ENCODE peak calls at places on chromosomes 2 and 18, in eight cellular contexts. One of them, this sample, is unnamed.

GRCh38 chr2:47072018-47072691 is 83.0 kb downstream of the STPG4 start:
- DNase-seq in OCI-LY7: no peak
- DNase-seq in GM23338: peak; percentile 70
- DNase-seq in GM23248: peak; percentile 99
- DNase-seq in HCT116: no peak
- DNase-seq in neural progenitor cell: peak; percentile 70
- DNase-seq in SK-N-SH: peak; percentile 92
- DNase-seq in PC-3: no peak
- DNase-seq in this sample: no peak

GRCh38 chr2:158315000-158315399 is 141.6 kb downstream of the CCDC148 start:
- DNase-seq in OCI-LY7: no peak
- DNase-seq in GM23338: no peak
- DNase-seq in GM23248: no peak
- DNase-seq in HCT116: no peak
- DNase-seq in neural progenitor cell: no peak
- DNase-seq in SK-N-SH: no peak
- DNase-seq in PC-3: no peak
- DNase-seq in this sample: no peak

GRCh38 chr2:188629890-188630483 is 338.3 kb downstream of the GULP1 start:
- DNase-seq in OCI-LY7: no peak
- DNase-seq in GM23338: no peak
- DNase-seq in GM23248: peak; percentile 11
- DNase-seq in HCT116: no peak
- DNase-seq in neural progenitor cell: peak; percentile 3
- DNase-seq in SK-N-SH: no peak
- DNase-seq in PC-3: no peak
- DNase-seq in this sample: no peak

GRCh38 chr2:110904410-110905148 is 172.2 kb downstream of the ACOXL start:
- DNase-seq in OCI-LY7: no peak
- DNase-seq in GM23338: peak; percentile 54
- DNase-seq in GM23248: no peak
- DNase-seq in HCT116: no peak
- DNase-seq in neural progenitor cell: peak; percentile 32
- DNase-seq in SK-N-SH: no peak
- DNase-seq in PC-3: no peak
- DNase-seq in this sample: no peak

GRCh38 chr2:128746356-128746755 is 427.7 kb upstream of the HS6ST1 start:
- DNase-seq in OCI-LY7: no peak
- DNase-seq in GM23338: no peak
- DNase-seq in GM23248: no peak
- DNase-seq in HCT116: no peak
- DNase-seq in neural progenitor cell: no peak
- DNase-seq in SK-N-SH: no peak
- DNase-seq in PC-3: no peak
- DNase-seq in this sample: no peak

GRCh38 chr2:24409700-24410556 is 49.6 kb upstream of the ITSN2 start:
- DNase-seq in OCI-LY7: peak; percentile 76
- DNase-seq in GM23338: peak; percentile 87
- DNase-seq in GM23248: peak; percentile 82
- DNase-seq in HCT116: peak; percentile 67
- DNase-seq in neural progenitor cell: peak; percentile 81
- DNase-seq in SK-N-SH: peak; percentile 83
- DNase-seq in PC-3: peak; percentile 82
- DNase-seq in this sample: peak; percentile 64

GRCh38 chr2:121489284-121489683 is 41.4 kb upstream of the RNU4ATAC start:
- DNase-seq in OCI-LY7: no peak
- DNase-seq in GM23338: no peak
- DNase-seq in GM23248: no peak
- DNase-seq in HCT116: no peak
- DNase-seq in neural progenitor cell: no peak
- DNase-seq in SK-N-SH: no peak
- DNase-seq in PC-3: peak; percentile 54
- DNase-seq in this sample: peak; percentile 63

GRCh38 chr18:8744656-8745055 is 39.3 kb downstream of the MTCL1 start:
- DNase-seq in OCI-LY7: peak; percentile 95
- DNase-seq in GM23338: no peak
- DNase-seq in GM23248: no peak
- DNase-seq in HCT116: no peak
- DNase-seq in neural progenitor cell: no peak
- DNase-seq in SK-N-SH: no peak
- DNase-seq in PC-3: no peak
- DNase-seq in this sample: no peak

GRCh38 chr2:236177967-236178909 is 10.1 kb upstream of the GBX2 start:
- DNase-seq in OCI-LY7: no peak
- DNase-seq in GM23338: peak; percentile 85
- DNase-seq in GM23248: peak; percentile 77
- DNase-seq in HCT116: peak; percentile 56
- DNase-seq in neural progenitor cell: peak; percentile 90
- DNase-seq in SK-N-SH: peak; percentile 93
- DNase-seq in PC-3: peak; percentile 80
- DNase-seq in this sample: peak; percentile 8

GRCh38 chr2:164700390-164700789 is 79.1 kb upstream of the GRB14 start:
- DNase-seq in OCI-LY7: no peak
- DNase-seq in GM23338: no peak
- DNase-seq in GM23248: peak; percentile 35
- DNase-seq in HCT116: no peak
- DNase-seq in neural progenitor cell: no peak
- DNase-seq in SK-N-SH: no peak
- DNase-seq in PC-3: no peak
- DNase-seq in this sample: no peak

GRCh38 chr2:74553892-74554820 is at the start of the genes DOK1 and LOXL3:
- DNase-seq in OCI-LY7: peak; percentile 78
- DNase-seq in GM23338: peak; percentile 95
- DNase-seq in GM23248: peak; percentile 92
- DNase-seq in HCT116: no peak
- DNase-seq in neural progenitor cell: peak; percentile 96
- DNase-seq in SK-N-SH: peak; percentile 98
- DNase-seq in PC-3: peak; percentile 36
- DNase-seq in this sample: peak; percentile 81

GRCh38 chr2:218569038-218569431 is 396 bp downstream of the CNOT9 start:
- DNase-seq in OCI-LY7: peak; percentile 61
- DNase-seq in GM23338: peak; percentile 83
- DNase-seq in GM23248: peak; percentile 90
- DNase-seq in HCT116: peak; percentile 23
- DNase-seq in neural progenitor cell: peak; percentile 79
- DNase-seq in SK-N-SH: peak; percentile 55
- DNase-seq in PC-3: peak; percentile 42
- DNase-seq in this sample: peak; percentile 72

GRCh38 chr2:112343827-112344585 is 68.6 kb downstream of the ZC3H6 start:
- DNase-seq in OCI-LY7: peak; percentile 2
- DNase-seq in GM23338: peak; percentile 6
- DNase-seq in GM23248: peak; percentile 20
- DNase-seq in HCT116: no peak
- DNase-seq in neural progenitor cell: no peak
- DNase-seq in SK-N-SH: no peak
- DNase-seq in PC-3: no peak
- DNase-seq in this sample: peak; percentile 30

GRCh38 chr2:166651080-166651675 is 157.1 kb upstream of the SCN7A start:
- DNase-seq in OCI-LY7: no peak
- DNase-seq in GM23338: no peak
- DNase-seq in GM23248: no peak
- DNase-seq in HCT116: no peak
- DNase-seq in neural progenitor cell: no peak
- DNase-seq in SK-N-SH: no peak
- DNase-seq in PC-3: peak; percentile 75
- DNase-seq in this sample: no peak

GRCh38 chr18:22634464-22634863 is 216.7 kb upstream of the CTAGE1 start:
- DNase-seq in OCI-LY7: no peak
- DNase-seq in GM23338: peak; percentile 11
- DNase-seq in GM23248: no peak
- DNase-seq in HCT116: no peak
- DNase-seq in neural progenitor cell: no peak
- DNase-seq in SK-N-SH: no peak
- DNase-seq in PC-3: no peak
- DNase-seq in this sample: no peak

GRCh38 chr2:10173258-10174005 is 50.9 kb downstream of the RRM2 start:
- DNase-seq in OCI-LY7: no peak
- DNase-seq in GM23338: no peak
- DNase-seq in GM23248: no peak
- DNase-seq in HCT116: no peak
- DNase-seq in neural progenitor cell: no peak
- DNase-seq in SK-N-SH: no peak
- DNase-seq in PC-3: no peak
- DNase-seq in this sample: no peak

GRCh38 chr18:68467966-68468365 is 246.9 kb downstream of the TMX3 start:
- DNase-seq in OCI-LY7: no peak
- DNase-seq in GM23338: no peak
- DNase-seq in GM23248: no peak
- DNase-seq in HCT116: no peak
- DNase-seq in neural progenitor cell: no peak
- DNase-seq in SK-N-SH: peak; percentile 17
- DNase-seq in PC-3: no peak
- DNase-seq in this sample: peak; percentile 86

GRCh38 chr2:237693281-237694039 is 66.1 kb downstream of the LRRFIP1 start:
- DNase-seq in OCI-LY7: peak; percentile 45
- DNase-seq in GM23338: no peak
- DNase-seq in GM23248: peak; percentile 87
- DNase-seq in HCT116: no peak
- DNase-seq in neural progenitor cell: no peak
- DNase-seq in SK-N-SH: no peak
- DNase-seq in PC-3: peak; percentile 73
- DNase-seq in this sample: no peak

GRCh38 chr2:204542967-204543608 is 2.2 kb upstream of the PARD3B start:
- DNase-seq in OCI-LY7: no peak
- DNase-seq in GM23338: no peak
- DNase-seq in GM23248: peak; percentile 26
- DNase-seq in HCT116: no peak
- DNase-seq in neural progenitor cell: no peak
- DNase-seq in SK-N-SH: no peak
- DNase-seq in PC-3: no peak
- DNase-seq in this sample: no peak

GRCh38 chr2:121974919-121975654 is 219.6 kb downstream of the TSN start:
- DNase-seq in OCI-LY7: peak; percentile 86
- DNase-seq in GM23338: peak; percentile 97
- DNase-seq in GM23248: peak; percentile 85
- DNase-seq in HCT116: peak; percentile 73
- DNase-seq in neural progenitor cell: peak; percentile 94
- DNase-seq in SK-N-SH: peak; percentile 74
- DNase-seq in PC-3: peak; percentile 91
- DNase-seq in this sample: peak; percentile 89

GRCh38 chr18:59208602-59209001 is 11.4 kb upstream of the GRP start:
- DNase-seq in OCI-LY7: no peak
- DNase-seq in GM23338: no peak
- DNase-seq in GM23248: no peak
- DNase-seq in HCT116: no peak
- DNase-seq in neural progenitor cell: no peak
- DNase-seq in SK-N-SH: no peak
- DNase-seq in PC-3: peak; percentile 65
- DNase-seq in this sample: no peak

GRCh38 chr2:157839162-157839801 is 36.8 kb downstream of the ACVR1 start:
- DNase-seq in OCI-LY7: no peak
- DNase-seq in GM23338: peak; percentile 96
- DNase-seq in GM23248: peak; percentile 56
- DNase-seq in HCT116: no peak
- DNase-seq in neural progenitor cell: peak; percentile 95
- DNase-seq in SK-N-SH: peak; percentile 63
- DNase-seq in PC-3: peak; percentile 32
- DNase-seq in this sample: no peak

GRCh38 chr18:40911582-40912254 is 1043.3 kb upstream of the PIK3C3 start:
- DNase-seq in OCI-LY7: no peak
- DNase-seq in GM23338: no peak
- DNase-seq in GM23248: peak; percentile 55
- DNase-seq in HCT116: no peak
- DNase-seq in neural progenitor cell: no peak
- DNase-seq in SK-N-SH: no peak
- DNase-seq in PC-3: peak; percentile 34
- DNase-seq in this sample: no peak

GRCh38 chr18:46754188-46754587 is 2.7 kb downstream of the ST8SIA5 start:
- DNase-seq in OCI-LY7: peak; percentile 8
- DNase-seq in GM23338: no peak
- DNase-seq in GM23248: no peak
- DNase-seq in HCT116: no peak
- DNase-seq in neural progenitor cell: no peak
- DNase-seq in SK-N-SH: no peak
- DNase-seq in PC-3: no peak
- DNase-seq in this sample: peak; percentile 44

GRCh38 chr2:55165567-55165966 is 66.5 kb downstream of the CLHC1 start:
- DNase-seq in OCI-LY7: no peak
- DNase-seq in GM23338: no peak
- DNase-seq in GM23248: peak; percentile 89
- DNase-seq in HCT116: no peak
- DNase-seq in neural progenitor cell: no peak
- DNase-seq in SK-N-SH: no peak
- DNase-seq in PC-3: no peak
- DNase-seq in this sample: no peak

GRCh38 chr2:216012133-216012829 is 1.1 kb downstream of the MREG start:
- DNase-seq in OCI-LY7: peak; percentile 7
- DNase-seq in GM23338: no peak
- DNase-seq in GM23248: peak; percentile 79
- DNase-seq in HCT116: no peak
- DNase-seq in neural progenitor cell: no peak
- DNase-seq in SK-N-SH: peak; percentile 59
- DNase-seq in PC-3: peak; percentile 77
- DNase-seq in this sample: no peak

GRCh38 chr18:29711931-29712330 is 1330.6 kb downstream of the DSC3 start:
- DNase-seq in OCI-LY7: no peak
- DNase-seq in GM23338: peak; percentile 91
- DNase-seq in GM23248: no peak
- DNase-seq in HCT116: no peak
- DNase-seq in neural progenitor cell: no peak
- DNase-seq in SK-N-SH: no peak
- DNase-seq in PC-3: no peak
- DNase-seq in this sample: no peak

GRCh38 chr2:63048367-63049171 is 2.1 kb upstream of the OTX1 start:
- DNase-seq in OCI-LY7: no peak
- DNase-seq in GM23338: peak; percentile 79
- DNase-seq in GM23248: no peak
- DNase-seq in HCT116: no peak
- DNase-seq in neural progenitor cell: peak; percentile 82
- DNase-seq in SK-N-SH: peak; percentile 63
- DNase-seq in PC-3: no peak
- DNase-seq in this sample: no peak
- H2AFZ ChIP-seq in OCI-LY7: no peak overlapping the region
- H2AFZ ChIP-seq in GM23338: peak overlapping the region; percentile 54
- H2AFZ ChIP-seq in GM23248: no peak overlapping the region
- H2AFZ ChIP-seq in HCT116: no peak overlapping the region
- H2AFZ ChIP-seq in neural progenitor cell: no peak overlapping the region
- H2AFZ ChIP-seq in SK-N-SH: no peak overlapping the region
- H2AFZ ChIP-seq in PC-3: no peak overlapping the region
- H2AFZ ChIP-seq in this sample: no peak overlapping the region

GRCh38 chr18:31250902-31251301 is 67.1 kb upstream of the DSG1 start:
- DNase-seq in OCI-LY7: no peak
- DNase-seq in GM23338: no peak
- DNase-seq in GM23248: no peak
- DNase-seq in HCT116: no peak
- DNase-seq in neural progenitor cell: no peak
- DNase-seq in SK-N-SH: no peak
- DNase-seq in PC-3: no peak
- DNase-seq in this sample: no peak
- TF ChIP-seq EZH2phosphoT487 in OCI-LY7: no peak
- TF ChIP-seq EZH2phosphoT487 in GM23338: no peak
- TF ChIP-seq EZH2phosphoT487 in GM23248: no peak
- TF ChIP-seq EZH2phosphoT487 in HCT116: no peak
- TF ChIP-seq EZH2phosphoT487 in neural progenitor cell: no peak
- TF ChIP-seq EZH2phosphoT487 in SK-N-SH: no peak
- TF ChIP-seq EZH2phosphoT487 in PC-3: no peak
- TF ChIP-seq EZH2phosphoT487 in this sample: no peak

GRCh38 chr18:67200665-67201064 is 315.9 kb downstream of the DSEL start:
- DNase-seq in OCI-LY7: no peak
- DNase-seq in GM23338: no peak
- DNase-seq in GM23248: no peak
- DNase-seq in HCT116: no peak
- DNase-seq in neural progenitor cell: no peak
- DNase-seq in SK-N-SH: no peak
- DNase-seq in PC-3: no peak
- DNase-seq in this sample: no peak
- H2AFZ ChIP-seq in OCI-LY7: no peak overlapping the region
- H2AFZ ChIP-seq in GM23338: no peak overlapping the region
- H2AFZ ChIP-seq in GM23248: no peak overlapping the region
- H2AFZ ChIP-seq in HCT116: no peak overlapping the region
- H2AFZ ChIP-seq in neural progenitor cell: peak overlapping the region; percentile 36
- H2AFZ ChIP-seq in SK-N-SH: no peak overlapping the region
- H2AFZ ChIP-seq in PC-3: no peak overlapping the region
- H2AFZ ChIP-seq in this sample: no peak overlapping the region

GRCh38 chr2:226048625-226049024 is 649.1 kb downstream of the NYAP2 start:
- DNase-seq in OCI-LY7: no peak
- DNase-seq in GM23338: peak; percentile 71
- DNase-seq in GM23248: peak; percentile 27
- DNase-seq in HCT116: peak; percentile 78
- DNase-seq in neural progenitor cell: peak; percentile 32
- DNase-seq in SK-N-SH: no peak
- DNase-seq in PC-3: peak; percentile 59
- DNase-seq in this sample: no peak
- TF ChIP-seq EZH2phosphoT487 in OCI-LY7: no peak
- TF ChIP-seq EZH2phosphoT487 in GM23338: no peak
- TF ChIP-seq EZH2phosphoT487 in GM23248: no peak
- TF ChIP-seq EZH2phosphoT487 in HCT116: no peak
- TF ChIP-seq EZH2phosphoT487 in neural progenitor cell: no peak
- TF ChIP-seq EZH2phosphoT487 in SK-N-SH: no peak
- TF ChIP-seq EZH2phosphoT487 in PC-3: no peak
- TF ChIP-seq EZH2phosphoT487 in this sample: no peak